ENCODE peak calls at places on chromosomes 12 and 14, in four cellular contexts. One of them, this sample, is unnamed.

GRCh38 chr12:54009171-54010052 is 627 bp downstream of the HOXC8 start:
- DNase-seq in K562: no peak
- DNase-seq in HepG2: no peak
- DNase-seq in GM12878: no peak
- DNase-seq in this sample: no peak

GRCh38 chr14:72741836-72742681 is 151.8 kb downstream of the DPF3 start:
- DNase-seq in K562: peak; percentile 55
- DNase-seq in HepG2: no peak
- DNase-seq in GM12878: no peak
- DNase-seq in this sample: no peak

GRCh38 chr12:100798799-100799198 is 4.2 kb downstream of the ANO4 start:
- DNase-seq in HepG2: no peak
- DNase-seq in GM12878: no peak
- DNase-seq in K562: no peak
- DNase-seq in this sample: no peak

GRCh38 chr14:102076793-102077759 is 9.8 kb downstream of the HSP90AA1 start:
- DNase-seq in HepG2: no peak
- DNase-seq in GM12878: no peak
- DNase-seq in K562: no peak
- DNase-seq in this sample: no peak

GRCh38 chr14:39581474-39581873 is 149.2 kb upstream of the FBXO33 start:
- DNase-seq in K562: no peak
- DNase-seq in HepG2: no peak
- DNase-seq in GM12878: no peak
- DNase-seq in this sample: no peak

GRCh38 chr12:50785406-50785805 is 21.5 kb downstream of the ATF1 start:
- DNase-seq in GM12878: no peak
- DNase-seq in HepG2: no peak
- DNase-seq in K562: no peak
- DNase-seq in this sample: no peak

GRCh38 chr14:64604854-64605253 is 55.1 kb downstream of the PPP1R36 start:
- DNase-seq in K562: no peak
- DNase-seq in GM12878: no peak
- DNase-seq in HepG2: no peak
- DNase-seq in this sample: no peak

GRCh38 chr14:26594756-26595545 is 2.9 kb downstream of the NOVA1 start:
- DNase-seq in HepG2: no peak
- DNase-seq in K562: no peak
- DNase-seq in GM12878: no peak
- DNase-seq in this sample: no peak

GRCh38 chr12:109130755-109131521 is 14.6 kb downstream of the ACACB start:
- DNase-seq in GM12878: no peak
- DNase-seq in K562: no peak
- DNase-seq in HepG2: no peak
- DNase-seq in this sample: no peak

GRCh38 chr12:132529899-132530298 is 39.9 kb downstream of the FBRSL1 start:
- DNase-seq in GM12878: no peak
- DNase-seq in HepG2: no peak
- DNase-seq in K562: no peak
- DNase-seq in this sample: no peak

GRCh38 chr12:78239566-78239965 is 408.9 kb downstream of the NAV3 start:
- DNase-seq in K562: no peak
- DNase-seq in HepG2: no peak
- DNase-seq in GM12878: no peak
- DNase-seq in this sample: no peak

GRCh38 chr12:106684497-106684896 is 90.0 kb upstream of the RIC8B start:
- DNase-seq in K562: no peak
- DNase-seq in HepG2: no peak
- DNase-seq in GM12878: no peak
- DNase-seq in this sample: no peak

GRCh38 chr12:125125271-125125670 is 60.0 kb downstream of the AACS start:
- DNase-seq in HepG2: no peak
- DNase-seq in K562: no peak
- DNase-seq in GM12878: no peak
- DNase-seq in this sample: no peak

GRCh38 chr12:12301122-12301521 is 34.3 kb upstream of the LRP6 start:
- DNase-seq in HepG2: no peak
- DNase-seq in GM12878: no peak
- DNase-seq in K562: no peak
- DNase-seq in this sample: no peak

GRCh38 chr12:66279127-66279712 is 23.1 kb upstream of the HELB start:
- DNase-seq in K562: peak; percentile 15
- DNase-seq in GM12878: no peak
- DNase-seq in HepG2: peak; percentile 27
- DNase-seq in this sample: peak; percentile 51

GRCh38 chr14:75298187-75298985 is 19.8 kb downstream of the FOS start:
- DNase-seq in GM12878: no peak
- DNase-seq in K562: peak; percentile 13
- DNase-seq in HepG2: no peak
- DNase-seq in this sample: no peak

GRCh38 chr12:56678852-56679251 is 9.2 kb downstream of the PTGES3 start:
- DNase-seq in K562: no peak
- DNase-seq in HepG2: no peak
- DNase-seq in GM12878: no peak
- DNase-seq in this sample: no peak

GRCh38 chr12:23504641-23505399 is 444.6 kb downstream of the SOX5 start:
- DNase-seq in K562: no peak
- DNase-seq in HepG2: no peak
- DNase-seq in GM12878: no peak
- DNase-seq in this sample: no peak

GRCh38 chr14:100313045-100313400 is 6.8 kb upstream of the SLC25A29 start:
- DNase-seq in GM12878: no peak
- DNase-seq in HepG2: no peak
- DNase-seq in K562: no peak
- DNase-seq in this sample: no peak
- TF ChIP-seq TARDBP in GM12878: no peak
- TF ChIP-seq TARDBP in HepG2: no peak
- TF ChIP-seq TARDBP in K562: no peak
- TF ChIP-seq TARDBP in this sample: no peak

GRCh38 chr14:60151715-60152114 is 13.5 kb downstream of the DHRS7 start:
- DNase-seq in HepG2: no peak
- DNase-seq in K562: no peak
- DNase-seq in GM12878: no peak
- DNase-seq in this sample: no peak
- TF ChIP-seq FOXK2 in HepG2: no peak
- TF ChIP-seq FOXK2 in K562: no peak
- TF ChIP-seq FOXK2 in GM12878: no peak
- TF ChIP-seq FOXK2 in this sample: no peak

DNA sequence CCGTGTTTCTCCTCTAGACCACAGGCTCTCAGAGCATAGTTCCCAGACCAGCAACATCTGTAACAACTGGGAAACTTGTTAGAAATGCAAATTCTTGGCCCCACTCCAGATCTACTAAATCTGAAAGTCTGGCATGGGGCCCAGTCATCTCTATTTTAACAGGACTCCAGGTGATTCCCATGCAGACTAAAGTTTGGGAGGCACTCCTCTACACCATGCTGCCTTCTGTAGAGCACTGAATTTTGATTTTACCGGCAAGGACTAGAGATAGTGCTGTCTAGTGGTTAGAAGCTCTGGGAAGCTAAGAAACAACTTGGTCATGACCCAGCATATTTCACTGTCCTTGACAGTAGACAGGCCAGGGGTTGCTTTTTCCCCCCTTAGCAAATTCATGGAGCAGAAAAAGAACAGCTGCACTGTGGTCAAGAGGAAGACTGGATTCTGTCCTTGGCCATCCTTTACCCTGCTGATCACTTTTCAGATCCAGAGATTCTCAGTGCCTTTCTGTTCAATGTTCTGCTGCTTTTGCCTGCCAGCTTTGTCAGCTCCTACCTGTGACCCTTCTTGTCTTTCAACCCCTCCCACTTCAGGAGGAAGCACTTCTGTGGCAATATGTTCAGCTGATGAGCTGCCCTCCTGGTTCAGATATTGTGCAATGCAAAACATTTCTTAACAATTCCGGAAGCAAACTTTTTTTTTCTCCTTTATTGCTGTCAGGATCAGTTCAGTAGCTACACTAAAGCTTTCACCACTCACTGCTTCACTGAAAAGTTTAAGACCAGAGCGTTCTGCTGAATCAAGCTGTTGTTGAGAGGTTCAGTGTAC is 133.8 kb upstream of the NUDT4 start:
- DNase-seq in HepG2: peak; percentile 89
- DNase-seq in GM12878: peak; percentile 75
- DNase-seq in K562: no peak
- DNase-seq in this sample: no peak
- TF ChIP-seq TARDBP in HepG2: peak; percentile 75
- TF ChIP-seq TARDBP in GM12878: no peak
- TF ChIP-seq TARDBP in K562: no peak
- TF ChIP-seq TARDBP in this sample: no peak

GRCh38 chr12:94244165-94245133 is 96.1 kb downstream of the PLXNC1 start:
- DNase-seq in GM12878: no peak
- DNase-seq in HepG2: no peak
- DNase-seq in K562: no peak
- DNase-seq in this sample: no peak

GRCh38 chr12:94247256-94247655 is 98.9 kb downstream of the PLXNC1 start:
- DNase-seq in HepG2: no peak
- DNase-seq in K562: no peak
- DNase-seq in GM12878: no peak
- DNase-seq in this sample: no peak

GRCh38 chr12:94242871-94243270 is 94.5 kb downstream of the PLXNC1 start:
- DNase-seq in K562: no peak
- DNase-seq in GM12878: no peak
- DNase-seq in HepG2: no peak
- DNase-seq in this sample: no peak

GRCh38 chr12:94248582-94248981 is 100.2 kb downstream of the PLXNC1 start:
- DNase-seq in GM12878: no peak
- DNase-seq in K562: no peak
- DNase-seq in HepG2: no peak
- DNase-seq in this sample: no peak

GRCh38 chr12:94245984-94246383 is 97.6 kb downstream of the PLXNC1 start:
- DNase-seq in HepG2: no peak
- DNase-seq in K562: no peak
- DNase-seq in GM12878: no peak
- DNase-seq in this sample: no peak
- TF ChIP-seq FOXK2 in HepG2: no peak
- TF ChIP-seq FOXK2 in K562: no peak
- TF ChIP-seq FOXK2 in GM12878: no peak
- TF ChIP-seq FOXK2 in this sample: no peak

GRCh38 chr12:19382111-19382526 is 57.2 kb upstream of the AEBP2 start:
- DNase-seq in HepG2: peak; percentile 9
- DNase-seq in K562: no peak
- DNase-seq in GM12878: peak; percentile 46
- DNase-seq in this sample: no peak
- TF ChIP-seq TARDBP in HepG2: no peak
- TF ChIP-seq TARDBP in K562: no peak
- TF ChIP-seq TARDBP in GM12878: no peak
- TF ChIP-seq TARDBP in this sample: no peak